ENCODE peak calls at places on chromosomes 2 and 18, in five cellular contexts. One of them, this sample, is unnamed. For H3K4me1, the result is how much of the 10 kb centered on the place peaks cover.

GRCh38 chr2:222076978-222077690 is 221.7 kb downstream of the PAX3 start:
- DNase-seq in HCT116: no peak
- DNase-seq in K562: no peak
- DNase-seq in GM12878: no peak
- DNase-seq in HepG2: no peak
- DNase-seq in this sample: no peak

GRCh38 chr2:239310401-239311061 is 90.3 kb downstream of the HDAC4 start:
- DNase-seq in HCT116: no peak
- DNase-seq in K562: no peak
- DNase-seq in GM12878: no peak
- DNase-seq in HepG2: no peak
- DNase-seq in this sample: no peak

GRCh38 chr18:9333441-9334350 is 877 bp upstream of the TWSG1 start:
- DNase-seq in HCT116: no peak
- DNase-seq in K562: no peak
- DNase-seq in GM12878: no peak
- DNase-seq in HepG2: no peak
- DNase-seq in this sample: peak

GRCh38 chr2:240499309-240500301 is 58.2 kb downstream of the ANKMY1 start:
- DNase-seq in HCT116: no peak
- DNase-seq in K562: no peak
- DNase-seq in GM12878: no peak
- DNase-seq in HepG2: no peak
- DNase-seq in this sample: no peak

GRCh38 chr2:49834433-49834832 is 680.1 kb upstream of the FSHR start:
- DNase-seq in HCT116: no peak
- DNase-seq in K562: no peak
- DNase-seq in GM12878: no peak
- DNase-seq in HepG2: no peak
- DNase-seq in this sample: no peak

GRCh38 chr2:44777542-44777941 is 164.0 kb upstream of the SIX3 start:
- DNase-seq in HCT116: no peak
- DNase-seq in K562: no peak
- DNase-seq in GM12878: no peak
- DNase-seq in HepG2: no peak
- DNase-seq in this sample: peak

GRCh38 chr18:4599312-4599711 is 144.2 kb upstream of the DLGAP1 start:
- DNase-seq in HCT116: no peak
- DNase-seq in K562: no peak
- DNase-seq in GM12878: no peak
- DNase-seq in HepG2: no peak
- DNase-seq in this sample: peak

GRCh38 chr2:121527009-121527682 is 3.5 kb upstream of the RNU4ATAC start:
- DNase-seq in HCT116: no peak
- DNase-seq in K562: no peak
- DNase-seq in GM12878: no peak
- DNase-seq in HepG2: no peak
- DNase-seq in this sample: no peak

GRCh38 chr2:8543412-8544167 is 138.3 kb upstream of the ID2 start:
- DNase-seq in HCT116: no peak
- DNase-seq in K562: no peak
- DNase-seq in GM12878: peak
- DNase-seq in HepG2: no peak
- DNase-seq in this sample: no peak

GRCh38 chr18:49371073-49371472 is 89.4 kb downstream of the DYM start:
- DNase-seq in HCT116: no peak
- DNase-seq in K562: no peak
- DNase-seq in GM12878: no peak
- DNase-seq in HepG2: no peak
- DNase-seq in this sample: no peak

GRCh38 chr2:168396131-168396530 is 59.9 kb upstream of the CERS6 start:
- DNase-seq in HCT116: no peak
- DNase-seq in K562: no peak
- DNase-seq in GM12878: no peak
- DNase-seq in HepG2: no peak
- DNase-seq in this sample: no peak

GRCh38 chr2:63465633-63466032 is 122.6 kb downstream of the WDPCP start:
- DNase-seq in HCT116: no peak
- DNase-seq in K562: no peak
- DNase-seq in GM12878: no peak
- DNase-seq in HepG2: no peak
- DNase-seq in this sample: no peak

GRCh38 chr2:11102466-11102865 is 52.8 kb upstream of the SLC66A3 start:
- DNase-seq in HCT116: no peak
- DNase-seq in K562: no peak
- DNase-seq in GM12878: no peak
- DNase-seq in HepG2: no peak
- DNase-seq in this sample: no peak

GRCh38 chr18:58603365-58604067 is 25.4 kb downstream of the ALPK2 start:
- DNase-seq in HCT116: no peak
- DNase-seq in K562: no peak
- DNase-seq in GM12878: no peak
- DNase-seq in HepG2: no peak
- DNase-seq in this sample: no peak

GRCh38 chr2:641501-642430 is 35.4 kb downstream of the TMEM18 start:
- DNase-seq in HCT116: no peak
- DNase-seq in K562: no peak
- DNase-seq in GM12878: no peak
- DNase-seq in HepG2: no peak
- DNase-seq in this sample: no peak

GRCh38 chr2:33583194-33583938 is 15.7 kb downstream of the FAM98A start:
- DNase-seq in HCT116: no peak
- DNase-seq in K562: peak
- DNase-seq in GM12878: peak
- DNase-seq in HepG2: peak
- DNase-seq in this sample: peak

GRCh38 chr2:235575904-235576303 is 82.1 kb downstream of the AGAP1 start:
- DNase-seq in HCT116: no peak
- DNase-seq in K562: no peak
- DNase-seq in GM12878: no peak
- DNase-seq in HepG2: no peak
- DNase-seq in this sample: no peak

GRCh38 chr2:241105641-241106040 is 3.6 kb upstream of the MTERF4 start:
- DNase-seq in HCT116: no peak
- DNase-seq in K562: peak
- DNase-seq in GM12878: no peak
- DNase-seq in HepG2: no peak
- DNase-seq in this sample: no peak

GRCh38 chr18:79576686-79577351 is 102.8 kb upstream of the CTDP1 start:
- DNase-seq in HCT116: no peak
- DNase-seq in K562: no peak
- DNase-seq in GM12878: no peak
- DNase-seq in HepG2: no peak
- DNase-seq in this sample: no peak

GRCh38 chr2:1593371-1594205 is 150.7 kb downstream of the PXDN start:
- DNase-seq in HCT116: peak
- DNase-seq in K562: no peak
- DNase-seq in GM12878: no peak
- DNase-seq in HepG2: no peak
- DNase-seq in this sample: no peak

GRCh38 chr2:10320575-10320931 is 17.8 kb downstream of the HPCAL1 start:
- DNase-seq in HCT116: no peak
- DNase-seq in K562: no peak
- DNase-seq in GM12878: no peak
- DNase-seq in HepG2: no peak
- DNase-seq in this sample: no peak

GRCh38 chr2:64204006-64204632 is 59.9 kb upstream of the PELI1 start:
- DNase-seq in HCT116: no peak
- DNase-seq in K562: no peak
- DNase-seq in GM12878: peak
- DNase-seq in HepG2: no peak
- DNase-seq in this sample: peak

GRCh38 chr2:5696351-5696740 is 4.2 kb downstream of the SOX11 start:
- DNase-seq in HCT116: no peak
- DNase-seq in K562: no peak
- DNase-seq in GM12878: no peak
- DNase-seq in HepG2: no peak
- DNase-seq in this sample: peak

DNA sequence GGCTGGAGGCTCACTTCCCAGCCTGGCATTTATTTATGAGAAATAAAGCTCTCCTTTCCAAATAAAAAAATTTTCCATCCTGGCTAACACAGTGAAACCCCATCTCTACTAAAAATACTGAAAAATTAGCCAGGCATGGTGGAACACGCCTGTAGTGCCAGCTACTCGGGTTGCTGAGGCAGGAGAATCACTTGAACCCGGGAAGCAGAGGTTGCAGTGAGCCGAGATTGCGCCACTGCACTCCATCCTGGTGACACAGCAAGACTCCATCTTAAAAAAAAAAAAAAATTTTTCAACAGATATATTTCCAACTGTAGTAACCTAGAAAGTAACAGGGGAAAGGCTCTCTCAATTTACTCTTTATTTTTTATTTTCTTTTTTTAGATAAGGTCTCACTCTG is 6.1 kb upstream of the PCBP1 start:
- DNase-seq in HCT116: no peak
- DNase-seq in K562: no peak
- DNase-seq in GM12878: no peak
- DNase-seq in HepG2: no peak
- DNase-seq in this sample: no peak
- TF ChIP-seq REST in HCT116: no peak
- TF ChIP-seq REST in K562: no peak
- TF ChIP-seq REST in GM12878: no peak
- TF ChIP-seq REST in HepG2: no peak
- TF ChIP-seq REST in this sample: no peak

GRCh38 chr2:184597996-184598312 is 375 bp upstream of the ZNF804A start:
- DNase-seq in HCT116: no peak
- DNase-seq in K562: no peak
- DNase-seq in GM12878: no peak
- DNase-seq in HepG2: no peak
- DNase-seq in this sample: peak
- TF ChIP-seq EZH2 in HCT116: no peak
- TF ChIP-seq EZH2 in K562: no peak
- TF ChIP-seq EZH2 in GM12878: no peak
- TF ChIP-seq EZH2 in HepG2: no peak
- TF ChIP-seq EZH2 in this sample: no peak

GRCh38 chr2:27079233-27080139 is 1.1 kb downstream of the EMILIN1 start:
- DNase-seq in HCT116: no peak
- DNase-seq in K562: no peak
- DNase-seq in GM12878: no peak
- DNase-seq in HepG2: no peak
- DNase-seq in this sample: no peak
- H3K4me1 ChIP-seq in HCT116: under half
- H3K4me1 ChIP-seq in K562: half or more
- H3K4me1 ChIP-seq in GM12878: under half
- H3K4me1 ChIP-seq in HepG2: half or more
- H3K4me1 ChIP-seq in this sample: under half

GRCh38 chr2:190792956-190793888 is 87.4 kb upstream of the GLS start:
- DNase-seq in HCT116: no peak
- DNase-seq in K562: no peak
- DNase-seq in GM12878: no peak
- DNase-seq in HepG2: no peak
- DNase-seq in this sample: no peak

GRCh38 chr2:190794466-190795184 is 86.0 kb upstream of the GLS start:
- DNase-seq in HCT116: no peak
- DNase-seq in K562: no peak
- DNase-seq in GM12878: no peak
- DNase-seq in HepG2: no peak
- DNase-seq in this sample: no peak

GRCh38 chr2:190791983-190792575 is 88.5 kb upstream of the GLS start:
- DNase-seq in HCT116: no peak
- DNase-seq in K562: no peak
- DNase-seq in GM12878: no peak
- DNase-seq in HepG2: no peak
- DNase-seq in this sample: no peak

GRCh38 chr2:190789074-190790004 is 91.3 kb upstream of the GLS start:
- DNase-seq in HCT116: no peak
- DNase-seq in K562: no peak
- DNase-seq in GM12878: no peak
- DNase-seq in HepG2: peak
- DNase-seq in this sample: no peak

DNA sequence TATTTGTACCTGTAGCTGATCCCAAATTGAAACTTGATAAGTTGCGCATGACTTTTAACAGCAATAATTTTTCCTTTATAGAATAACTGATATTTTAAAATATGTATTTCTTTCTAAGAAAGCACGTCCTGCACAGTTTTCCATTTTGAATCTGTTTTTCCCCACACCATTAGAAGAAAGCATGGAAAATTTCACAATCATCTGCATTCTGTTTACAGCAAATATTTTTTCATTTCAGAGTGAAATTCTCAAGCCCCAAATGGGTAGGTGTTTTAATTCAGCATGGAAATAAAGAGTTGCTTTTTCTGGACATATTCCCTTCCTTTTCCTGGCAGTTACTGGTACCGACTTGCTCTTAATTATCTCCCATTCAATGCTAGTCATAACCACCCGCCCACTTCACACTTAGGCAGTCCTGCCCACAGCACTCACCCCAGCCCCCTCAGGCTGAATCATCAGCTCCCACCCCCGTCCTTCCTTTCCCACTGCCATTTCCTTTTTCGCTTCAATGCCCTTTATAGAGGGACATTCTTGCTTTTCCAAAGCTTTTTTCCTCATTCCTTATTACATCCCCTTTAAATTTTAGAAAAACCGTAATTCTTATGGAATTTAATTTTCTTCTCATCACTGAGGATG is 89.2 kb upstream of the GLS start:
- DNase-seq in HCT116: no peak
- DNase-seq in K562: peak
- DNase-seq in GM12878: no peak
- DNase-seq in HepG2: no peak
- DNase-seq in this sample: no peak
- TF ChIP-seq REST in HCT116: no peak
- TF ChIP-seq REST in K562: no peak
- TF ChIP-seq REST in GM12878: no peak
- TF ChIP-seq REST in HepG2: no peak
- TF ChIP-seq REST in this sample: no peak

DNA sequence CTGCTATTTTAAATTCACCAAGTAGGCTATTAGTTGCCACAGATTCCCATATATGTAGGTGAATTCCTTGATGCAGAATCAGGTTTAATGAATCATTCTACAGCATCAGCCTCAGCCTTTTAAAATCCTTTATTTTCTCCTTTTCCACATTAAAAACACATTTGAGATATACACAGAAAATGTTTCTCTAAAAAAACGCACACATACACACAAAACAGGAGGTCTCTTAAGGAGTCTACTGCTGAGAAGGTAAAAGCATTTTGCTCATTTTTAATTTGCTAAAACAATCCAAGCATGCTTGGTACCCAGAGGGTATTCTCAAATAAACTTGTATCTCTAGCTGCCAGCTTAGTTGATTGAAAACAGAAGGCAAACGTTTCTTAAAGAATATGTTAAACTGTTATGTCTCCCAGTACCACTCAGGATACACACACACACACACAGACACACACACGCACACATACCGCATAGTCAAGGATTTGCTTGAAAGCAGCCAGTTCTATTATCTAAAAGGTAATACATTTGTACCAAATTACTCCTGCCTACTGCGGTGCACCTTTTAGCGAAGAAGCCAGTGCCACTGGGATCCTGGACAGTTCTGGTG is 106.8 kb upstream of the KCTD1 start:
- DNase-seq in HCT116: no peak
- DNase-seq in K562: no peak
- DNase-seq in GM12878: no peak
- DNase-seq in HepG2: no peak
- DNase-seq in this sample: no peak
- TF ChIP-seq EZH2 in HCT116: no peak
- TF ChIP-seq EZH2 in K562: no peak
- TF ChIP-seq EZH2 in GM12878: no peak
- TF ChIP-seq EZH2 in HepG2: no peak
- TF ChIP-seq EZH2 in this sample: no peak